ENCODE peak calls at places on chromosomes 5 and 9, in ten cellular contexts. One of them, this sample, is unnamed.
A peak's percentile ranks its signal among the peaks of the same experiment; 100 is the strongest.

GRCh38 chr5:175477440-175477839 is 920 bp upstream of the SFXN1 start:
- DNase-seq in head of caudate nucleus: no peak
- DNase-seq in KG1: no peak
- DNase-seq in stimulated activated effector memory CD8-positive, alpha-beta T cell treated with anti-CD3 and anti-CD28 coated beads, Interleukin-12 subunit alpha, Interleukin-12 subunit beta, amount 100 ng/mL, for 72 hours: no peak
- DNase-seq in HFFc6: no peak
- DNase-seq in ACHN: no peak
- DNase-seq in astrocyte of the hippocampus: no peak
- DNase-seq in NCI-H1105 treated with DMSO at 0.1 percent for 48 hours: no peak
- DNase-seq in fibroblast of lung: no peak
- DNase-seq in HuH-7: no peak
- DNase-seq in this sample: no peak

GRCh38 chr9:80061940-80062339 is 490.2 kb downstream of the TLE4 start:
- DNase-seq in HFFc6: peak; percentile 97
- DNase-seq in NCI-H1105 treated with DMSO at 0.1 percent for 48 hours: no peak
- DNase-seq in fibroblast of lung: peak; percentile 88
- DNase-seq in astrocyte of the hippocampus: peak; percentile 90
- DNase-seq in head of caudate nucleus: peak; percentile 45
- DNase-seq in KG1: no peak
- DNase-seq in ACHN: no peak
- DNase-seq in HuH-7: no peak
- DNase-seq in stimulated activated effector memory CD8-positive, alpha-beta T cell treated with anti-CD3 and anti-CD28 coated beads, Interleukin-12 subunit alpha, Interleukin-12 subunit beta, amount 100 ng/mL, for 72 hours: no peak
- DNase-seq in this sample: no peak

GRCh38 chr5:134510970-134511795 is 14.3 kb upstream of the JADE2 start:
- DNase-seq in fibroblast of lung: no peak
- DNase-seq in stimulated activated effector memory CD8-positive, alpha-beta T cell treated with anti-CD3 and anti-CD28 coated beads, Interleukin-12 subunit alpha, Interleukin-12 subunit beta, amount 100 ng/mL, for 72 hours: no peak
- DNase-seq in astrocyte of the hippocampus: peak; percentile 90
- DNase-seq in HuH-7: no peak
- DNase-seq in HFFc6: peak; percentile 28
- DNase-seq in head of caudate nucleus: no peak
- DNase-seq in NCI-H1105 treated with DMSO at 0.1 percent for 48 hours: no peak
- DNase-seq in ACHN: peak; percentile 73
- DNase-seq in KG1: no peak
- DNase-seq in this sample: no peak

GRCh38 chr9:96551403-96551802 is 68.2 kb downstream of the CDC14B start:
- DNase-seq in HFFc6: no peak
- DNase-seq in stimulated activated effector memory CD8-positive, alpha-beta T cell treated with anti-CD3 and anti-CD28 coated beads, Interleukin-12 subunit alpha, Interleukin-12 subunit beta, amount 100 ng/mL, for 72 hours: no peak
- DNase-seq in astrocyte of the hippocampus: no peak
- DNase-seq in ACHN: no peak
- DNase-seq in head of caudate nucleus: no peak
- DNase-seq in HuH-7: no peak
- DNase-seq in NCI-H1105 treated with DMSO at 0.1 percent for 48 hours: no peak
- DNase-seq in fibroblast of lung: no peak
- DNase-seq in KG1: no peak
- DNase-seq in this sample: no peak

GRCh38 chr5:179137001-179137642 is 76.9 kb downstream of the ZNF354C start:
- DNase-seq in astrocyte of the hippocampus: no peak
- DNase-seq in head of caudate nucleus: no peak
- DNase-seq in NCI-H1105 treated with DMSO at 0.1 percent for 48 hours: no peak
- DNase-seq in HFFc6: no peak
- DNase-seq in KG1: no peak
- DNase-seq in fibroblast of lung: no peak
- DNase-seq in stimulated activated effector memory CD8-positive, alpha-beta T cell treated with anti-CD3 and anti-CD28 coated beads, Interleukin-12 subunit alpha, Interleukin-12 subunit beta, amount 100 ng/mL, for 72 hours: no peak
- DNase-seq in ACHN: no peak
- DNase-seq in HuH-7: no peak
- DNase-seq in this sample: no peak

GRCh38 chr5:122313001-122313402 is 965 bp downstream of the SNCAIP start:
- DNase-seq in head of caudate nucleus: no peak
- DNase-seq in ACHN: no peak
- DNase-seq in KG1: no peak
- DNase-seq in fibroblast of lung: peak; percentile 48
- DNase-seq in HFFc6: peak; percentile 29
- DNase-seq in astrocyte of the hippocampus: no peak
- DNase-seq in HuH-7: no peak
- DNase-seq in stimulated activated effector memory CD8-positive, alpha-beta T cell treated with anti-CD3 and anti-CD28 coated beads, Interleukin-12 subunit alpha, Interleukin-12 subunit beta, amount 100 ng/mL, for 72 hours: no peak
- DNase-seq in NCI-H1105 treated with DMSO at 0.1 percent for 48 hours: peak; percentile 19
- DNase-seq in this sample: no peak

GRCh38 chr5:176697929-176698520 is 50.7 kb downstream of the TSPAN17 start:
- DNase-seq in HuH-7: no peak
- DNase-seq in ACHN: no peak
- DNase-seq in KG1: no peak
- DNase-seq in NCI-H1105 treated with DMSO at 0.1 percent for 48 hours: peak; percentile 56
- DNase-seq in head of caudate nucleus: no peak
- DNase-seq in fibroblast of lung: no peak
- DNase-seq in astrocyte of the hippocampus: no peak
- DNase-seq in stimulated activated effector memory CD8-positive, alpha-beta T cell treated with anti-CD3 and anti-CD28 coated beads, Interleukin-12 subunit alpha, Interleukin-12 subunit beta, amount 100 ng/mL, for 72 hours: no peak
- DNase-seq in HFFc6: no peak
- DNase-seq in this sample: no peak

GRCh38 chr5:78320461-78320860 is 26.0 kb upstream of the AP3B1 start:
- DNase-seq in ACHN: peak; percentile 32
- DNase-seq in stimulated activated effector memory CD8-positive, alpha-beta T cell treated with anti-CD3 and anti-CD28 coated beads, Interleukin-12 subunit alpha, Interleukin-12 subunit beta, amount 100 ng/mL, for 72 hours: no peak
- DNase-seq in HFFc6: peak; percentile 27
- DNase-seq in KG1: no peak
- DNase-seq in head of caudate nucleus: peak; percentile 57
- DNase-seq in HuH-7: no peak
- DNase-seq in fibroblast of lung: peak; percentile 62
- DNase-seq in NCI-H1105 treated with DMSO at 0.1 percent for 48 hours: peak; percentile 51
- DNase-seq in astrocyte of the hippocampus: peak; percentile 47
- DNase-seq in this sample: no peak

GRCh38 chr9:124084087-124084486 is 72.5 kb downstream of the LHX2 start:
- DNase-seq in astrocyte of the hippocampus: no peak
- DNase-seq in KG1: no peak
- DNase-seq in HuH-7: no peak
- DNase-seq in fibroblast of lung: no peak
- DNase-seq in head of caudate nucleus: no peak
- DNase-seq in HFFc6: no peak
- DNase-seq in NCI-H1105 treated with DMSO at 0.1 percent for 48 hours: no peak
- DNase-seq in ACHN: no peak
- DNase-seq in stimulated activated effector memory CD8-positive, alpha-beta T cell treated with anti-CD3 and anti-CD28 coated beads, Interleukin-12 subunit alpha, Interleukin-12 subunit beta, amount 100 ng/mL, for 72 hours: no peak
- DNase-seq in this sample: no peak